ENCODE peak calls at places on chromosome 13, in eight cellular contexts. L is AG09319, O is NCI-H460, I is NCI-H1694 treated with DMSO at 0.1 percent for 48 hours, U is pons, E is substantia nigra, S is NCI-H524, R is cardiac muscle cell. V is an unnamed sample.

GRCh38 chr13:56378566-56378965 is 762.2 kb upstream of the PRR20A start:
- DNase-seq in L (no peak), O (no peak), I (no peak), U (no peak), E (no peak), S (no peak), R (no peak), V (no peak)

GRCh38 chr13:93620366-93620765 is 393.8 kb downstream of the GPC6 start:
- DNase-seq in L (peak; percentile 19), O (no peak), I (no peak), U (no peak), E (no peak), S (no peak), R (no peak), V (no peak)

GRCh38 chr13:90055121-90055520 is 1292.4 kb upstream of the MIR17HG start:
- DNase-seq in L (no peak), O (no peak), I (no peak), U (no peak), E (no peak), S (no peak), R (no peak), V (no peak)

GRCh38 chr13:41897126-41897525 is 63.8 kb downstream of the VWA8 start:
- DNase-seq in L (no peak), O (no peak), I (no peak), U (no peak), E (no peak), S (no peak), R (peak; percentile 33), V (no peak)

GRCh38 chr13:99269627-99270252 is 11.6 kb upstream of the GPR18 start:
- DNase-seq in L (no peak), O (peak; percentile 32), I (peak; percentile 63), U (peak; percentile 83), E (no peak), S (no peak), R (peak; percentile 78), V (peak; percentile 63)

GRCh38 chr13:49020328-49020727 is 44.6 kb downstream of the FNDC3A start:
- DNase-seq in L (no peak), O (no peak), I (no peak), U (no peak), E (no peak), S (no peak), R (no peak), V (no peak)

GRCh38 chr13:44259045-44260042 is 114.3 kb upstream of the SERP2 start:
- DNase-seq in L (no peak), O (no peak), I (no peak), U (no peak), E (no peak), S (no peak), R (peak; percentile 66), V (no peak)

GRCh38 chr13:28819046-28819747 is 942 bp upstream of the MTUS2 start:
- DNase-seq in L (no peak), O (no peak), I (no peak), U (no peak), E (no peak), S (peak; percentile 19), R (peak; percentile 37), V (peak; percentile 22)

GRCh38 chr13:67402546-67402945 is 172.4 kb upstream of the PCDH9 start:
- DNase-seq in L (no peak), O (no peak), I (no peak), U (no peak), E (no peak), S (no peak), R (no peak), V (no peak)

GRCh38 chr13:110885516-110885915 is 29.4 kb downstream of the ANKRD10 start:
- DNase-seq in L (no peak), O (no peak), I (no peak), U (no peak), E (no peak), S (no peak), R (no peak), V (no peak)

GRCh38 chr13:34733720-34734119 is 208.3 kb upstream of the NBEA start:
- DNase-seq in L (no peak), O (no peak), I (no peak), U (no peak), E (no peak), S (no peak), R (peak; percentile 89), V (no peak)

GRCh38 chr13:110448230-110448629 is 113.3 kb downstream of the RAB20 start:
- DNase-seq in L (no peak), O (no peak), I (no peak), U (no peak), E (no peak), S (no peak), R (peak; percentile 45), V (no peak)

GRCh38 chr13:39012608-39013007 is 22.0 kb upstream of the STOML3 start:
- DNase-seq in L (no peak), O (no peak), I (no peak), U (no peak), E (no peak), S (peak; percentile 3), R (no peak), V (no peak)

GRCh38 chr13:98657506-98658085 is 80.7 kb upstream of the STK24 start:
- DNase-seq in L (no peak), O (no peak), I (no peak), U (no peak), E (no peak), S (no peak), R (no peak), V (no peak)

GRCh38 chr13:22506286-22506685 is 674.5 kb upstream of the SGCG start:
- DNase-seq in L (no peak), O (no peak), I (no peak), U (no peak), E (no peak), S (no peak), R (no peak), V (no peak)

GRCh38 chr13:111160648-111161047 is 45.5 kb downstream of the ARHGEF7 start:
- DNase-seq in L (no peak), O (no peak), I (no peak), U (no peak), E (no peak), S (no peak), R (no peak), V (no peak)

V was measured in MM.1S.